ENCODE peak calls at places on chromosomes 11 and 22, in five cellular contexts. V is tibial nerve, H is mesendoderm, A is kidney, K is cardiac muscle cell. P is an unnamed sample.
A peak's percentile ranks its signal among the peaks of the same experiment; 100 is the strongest.

GRCh38 chr11:31643831-31644230 is 134.3 kb downstream of the ELP4 start:
- DNase-seq in V (no peak), H (no peak), A (no peak), K (peak; percentile 42), P (no peak)

GRCh38 chr11:112163875-112164521 is at the start of gene IL18:
- DNase-seq in V (peak; percentile 33), H (peak; percentile 56), A (peak; percentile 65), K (no peak), P (no peak)

GRCh38 chr22:37267128-37267587 is 15.2 kb upstream of the CYTH4 start:
- DNase-seq in V (no peak), H (peak; percentile 64), A (no peak), K (peak; percentile 51), P (peak; percentile 71)

GRCh38 chr22:35057155-35057554 is 8.8 kb upstream of the ISX start:
- DNase-seq in V (no peak), H (no peak), A (no peak), K (no peak), P (no peak)

GRCh38 chr22:48431536-48432315 is 1395.9 kb downstream of the BRD1 start:
- DNase-seq in V (no peak), H (peak; percentile 61), A (peak; percentile 59), K (no peak), P (no peak)

GRCh38 chr11:6223854-6224253 is 10.6 kb downstream of the FHIP1B start:
- DNase-seq in V (no peak), H (no peak), A (no peak), K (no peak), P (no peak)

GRCh38 chr22:47515384-47516125 is 753.1 kb downstream of the TBC1D22A start:
- DNase-seq in V (no peak), H (peak; percentile 23), A (no peak), K (no peak), P (no peak)

GRCh38 chr11:3614742-3615171 is 27.0 kb downstream of the ART5 start:
- DNase-seq in V (no peak), H (peak; percentile 49), A (no peak), K (no peak), P (no peak)

GRCh38 chr11:334264-335033 is 13.8 kb upstream of the IFITM3 start:
- DNase-seq in V (no peak), H (peak; percentile 98), A (no peak), K (peak; percentile 87), P (no peak)

GRCh38 chr11:77784572-77784971 is 36.0 kb downstream of the RSF1 start:
- DNase-seq in V (no peak), H (no peak), A (no peak), K (no peak), P (no peak)

GRCh38 chr11:107702723-107703122 is 9.1 kb downstream of the SLN start:
- DNase-seq in V (no peak), H (no peak), A (no peak), K (no peak), P (no peak)

GRCh38 chr11:12066799-12067508 is 43.4 kb upstream of the MICAL2 start:
- DNase-seq in V (no peak), H (peak; percentile 98), A (peak; percentile 66), K (peak; percentile 49), P (no peak)

GRCh38 chr11:128523616-128524015 is 63.7 kb downstream of the ETS1 start:
- DNase-seq in V (no peak), H (no peak), A (no peak), K (peak; percentile 78), P (no peak)

GRCh38 chr11:134792044-134792443 is 380.0 kb upstream of the B3GAT1 start:
- DNase-seq in V (no peak), H (peak; percentile 8), A (no peak), K (no peak), P (no peak)

GRCh38 chr22:50705219-50705691 is 32.6 kb downstream of the SHANK3 start:
- DNase-seq in V (peak; percentile 20), H (peak; percentile 95), A (peak; percentile 92), K (peak; percentile 89), P (no peak)

GRCh38 chr11:62888406-62888805 is 7.7 kb downstream of the SLC3A2 start:
- DNase-seq in V (no peak), H (no peak), A (no peak), K (no peak), P (no peak)

GRCh38 chr22:46068908-46069481 is 81.3 kb upstream of the PPARA start:
- DNase-seq in V (no peak), H (no peak), A (peak; percentile 65), K (peak; percentile 48), P (no peak)

GRCh38 chr11:133904818-133905515 is 51.8 kb downstream of the IGSF9B start:
- DNase-seq in V (no peak), H (no peak), A (no peak), K (no peak), P (no peak)

GRCh38 chr11:75771646-75772410 is 3.2 kb downstream of the DGAT2 start:
- DNase-seq in V (no peak), H (no peak), A (peak; percentile 64), K (peak; percentile 91), P (no peak)

DNA sequence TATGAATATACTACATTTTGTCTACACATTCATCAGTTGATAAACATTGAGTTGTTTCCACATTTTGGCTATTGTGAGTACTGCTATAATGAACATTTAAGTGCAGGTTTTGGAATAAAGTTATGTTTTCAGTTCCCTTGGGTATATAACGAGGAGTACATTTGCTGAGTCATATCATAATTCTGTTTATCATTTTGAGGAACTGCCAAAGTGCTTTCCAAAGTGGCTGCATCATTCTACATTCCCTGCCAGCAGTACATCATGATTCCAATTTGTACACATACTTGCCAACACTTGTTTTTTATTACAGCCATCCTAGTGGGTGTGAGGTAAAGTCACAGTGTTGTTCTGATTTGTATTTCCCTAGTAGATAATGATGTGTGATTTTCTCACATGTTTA is 1458.6 kb upstream of the TENM4 start:
- DNase-seq in V (no peak), H (no peak), A (no peak), K (peak; percentile 78), P (no peak)
- H3K27ac ChIP-seq in V (no peak overlapping the region), H (no peak overlapping the region), A (no peak overlapping the region), K (no peak overlapping the region), P (no peak overlapping the region)

GRCh38 chr22:29914165-29914564 is 31.2 kb downstream of the MTMR3 start:
- DNase-seq in V (no peak), H (peak; percentile 78), A (no peak), K (peak; percentile 65), P (no peak)

GRCh38 chr22:29916007-29916544 is 33.1 kb downstream of the MTMR3 start:
- DNase-seq in V (no peak), H (peak; percentile 42), A (no peak), K (no peak), P (no peak)

GRCh38 chr22:29914991-29915390 is 32.0 kb downstream of the MTMR3 start:
- DNase-seq in V (no peak), H (no peak), A (no peak), K (no peak), P (no peak)

GRCh38 chr22:29912141-29912540 is 29.2 kb downstream of the MTMR3 start:
- DNase-seq in V (no peak), H (no peak), A (no peak), K (no peak), P (no peak)

GRCh38 chr22:29912605-29913398 is 29.8 kb downstream of the MTMR3 start:
- DNase-seq in V (no peak), H (no peak), A (no peak), K (peak; percentile 85), P (no peak)
- H3K27ac ChIP-seq in V (no peak overlapping the region), H (no peak overlapping the region), A (no peak overlapping the region), K (no peak overlapping the region), P (no peak overlapping the region)

GRCh38 chr11:44147751-44148150 is 52.3 kb downstream of the EXT2 start:
- DNase-seq in V (no peak), H (no peak), A (no peak), K (no peak), P (no peak)
- H3K27ac ChIP-seq in V (no peak overlapping the region), H (no peak overlapping the region), A (no peak overlapping the region), K (no peak overlapping the region), P (no peak overlapping the region)

DNA sequence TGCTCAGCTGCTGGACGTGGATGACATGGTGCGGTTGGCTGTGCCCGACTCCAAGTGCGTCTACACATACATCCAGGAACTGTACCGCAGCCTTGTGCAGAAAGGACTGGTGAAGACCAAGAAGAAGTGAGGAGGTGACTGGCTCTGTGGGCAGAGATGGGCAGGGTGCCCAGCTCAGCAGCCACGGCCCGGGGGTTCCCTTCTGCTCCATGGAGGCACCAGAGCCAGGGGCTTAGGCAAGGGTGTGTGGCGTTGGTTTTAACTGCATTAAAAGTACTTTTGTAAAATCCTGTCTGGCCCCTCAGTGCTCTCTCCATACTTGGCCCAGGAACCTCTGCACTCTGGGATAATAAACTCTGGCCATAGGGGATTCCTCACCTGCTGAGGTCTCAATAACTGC is 12.6 kb downstream of the SMTNL1 start:
- DNase-seq in V (no peak), H (no peak), A (no peak), K (no peak), P (no peak)
- H3K27ac ChIP-seq in V (no peak overlapping the region), H (no peak overlapping the region), A (no peak overlapping the region), K (peak overlapping the region; percentile 54), P (no peak overlapping the region)

DNA sequence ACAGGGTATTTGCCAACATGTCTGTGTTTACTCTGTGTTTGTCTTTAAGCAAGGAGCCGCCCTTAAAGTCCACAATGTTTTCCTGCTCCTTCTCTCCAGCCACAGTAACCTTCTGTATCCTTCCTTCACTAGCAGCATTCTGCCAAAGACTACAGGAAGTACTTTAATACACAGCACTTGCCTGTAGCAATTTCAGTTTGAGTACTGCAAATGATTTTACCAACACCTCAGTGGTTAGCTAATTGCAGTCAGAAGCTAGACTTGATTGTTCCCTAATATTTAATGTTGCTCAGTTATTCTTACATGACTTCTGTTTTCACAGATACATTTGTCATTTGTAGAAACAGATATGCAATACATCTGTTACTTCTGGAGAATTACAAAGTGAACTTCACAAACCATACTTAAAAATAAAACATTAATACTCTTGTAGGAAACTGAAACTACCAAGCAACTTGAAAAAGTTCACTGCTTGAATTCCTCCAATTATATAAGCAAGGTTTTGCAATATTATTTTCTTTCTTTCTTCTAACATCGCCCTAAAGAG is 69.1 kb downstream of the FCHSD2 start:
- DNase-seq in V (no peak), H (no peak), A (no peak), K (peak; percentile 57), P (peak; percentile 12)
- H3K27ac ChIP-seq in V (peak overlapping the region; percentile 27), H (no peak overlapping the region), A (no peak overlapping the region), K (no peak overlapping the region), P (peak overlapping the region; percentile 16)

GRCh38 chr11:73003083-73003482 is 139.0 kb downstream of the FCHSD2 start:
- DNase-seq in V (no peak), H (no peak), A (no peak), K (no peak), P (no peak)
- H3K27ac ChIP-seq in V (no peak overlapping the region), H (no peak overlapping the region), A (no peak overlapping the region), K (no peak overlapping the region), P (no peak overlapping the region)

GRCh38 chr11:64227405-64227956 is 1.4 kb downstream of the NUDT22 start:
- DNase-seq in V (no peak), H (no peak), A (no peak), K (peak; percentile 36), P (no peak)
- H3K27ac ChIP-seq in V (peak overlapping the region; percentile 90), H (no peak overlapping the region), A (peak overlapping the region; percentile 97), K (no peak overlapping the region), P (peak overlapping the region; percentile 84)

GRCh38 chr11:119091083-119091650 is 6.5 kb downstream of the HMBS start:
- DNase-seq in V (no peak), H (no peak), A (no peak), K (no peak), P (no peak)
- H3K27ac ChIP-seq in V (no peak overlapping the region), H (no peak overlapping the region), A (no peak overlapping the region), K (no peak overlapping the region), P (no peak overlapping the region)